ENCODE peak calls at places on chromosomes 7 and 10, in six cellular contexts. P is colonic mucosa, U is WTC11, F is GM23338, E is GM20000, B is neural crest cell. D is an unnamed sample.

GRCh38 chr10:90732581-90732980 is 125.3 kb downstream of the HTR7 start:
- DNase-seq in P (no peak), U (no peak), F (no peak), E (no peak), B (no peak), D (no peak)

GRCh38 chr10:102384606-102385429 is 10.7 kb upstream of the NFKB2 start:
- DNase-seq in P (no peak), U (no peak), F (no peak), E (no peak), B (no peak), D (no peak)

GRCh38 chr10:124992462-124993344 is 50.8 kb downstream of the ZRANB1 start:
- DNase-seq in P (peak; percentile 77), U (peak; percentile 67), F (peak; percentile 83), E (peak; percentile 25), B (peak; percentile 68), D (peak; percentile 77)

GRCh38 chr7:409344-410281 is 110.0 kb downstream of the PDGFA start:
- DNase-seq in P (no peak), U (peak; percentile 9), F (no peak), E (no peak), B (no peak), D (no peak)

GRCh38 chr10:110637558-110638053 is 6.5 kb upstream of the RBM20 start:
- DNase-seq in P (no peak), U (no peak), F (peak; percentile 56), E (no peak), B (no peak), D (no peak)

GRCh38 chr7:92691578-92691977 is 101.4 kb upstream of the FAM133B start:
- DNase-seq in P (peak; percentile 42), U (no peak), F (peak; percentile 83), E (peak; percentile 40), B (no peak), D (peak; percentile 83)

GRCh38 chr10:78250313-78251040 is 216.8 kb downstream of the RPS24 start:
- DNase-seq in P (no peak), U (no peak), F (no peak), E (no peak), B (no peak), D (no peak)

GRCh38 chr10:12435348-12435747 is 86.0 kb downstream of the CAMK1D start:
- DNase-seq in P (no peak), U (no peak), F (no peak), E (no peak), B (no peak), D (no peak)

GRCh38 chr10:124650820-124651401 is 93.3 kb downstream of the FAM53B start:
- DNase-seq in P (no peak), U (no peak), F (peak; percentile 47), E (peak; percentile 65), B (no peak), D (no peak)

GRCh38 chr7:816751-817671 is 15.3 kb upstream of the SUN1 start:
- DNase-seq in P (peak; percentile 57), U (peak; percentile 43), F (peak; percentile 49), E (peak; percentile 56), B (no peak), D (no peak)

GRCh38 chr10:114223066-114223465 is 16.0 kb upstream of the VWA2 start:
- DNase-seq in P (no peak), U (no peak), F (no peak), E (no peak), B (no peak), D (no peak)

GRCh38 chr10:34384363-34384762 is 430.7 kb downstream of the PARD3 start:
- DNase-seq in P (no peak), U (no peak), F (no peak), E (no peak), B (no peak), D (no peak)

GRCh38 chr7:26398436-26399308 is 107.0 kb downstream of the SNX10 start:
- DNase-seq in P (peak; percentile 67), U (peak; percentile 56), F (peak; percentile 83), E (peak; percentile 92), B (peak; percentile 61), D (peak; percentile 21)

GRCh38 chr10:96325719-96326373 is 21.6 kb downstream of the DNTT start:
- DNase-seq in P (no peak), U (no peak), F (no peak), E (peak; percentile 67), B (no peak), D (no peak)

GRCh38 chr7:117259626-117260025 is 63.2 kb downstream of the WNT2 start:
- DNase-seq in P (no peak), U (no peak), F (no peak), E (no peak), B (no peak), D (no peak)

GRCh38 chr7:56106108-56107073 is at the start of gene CHCHD2:
- DNase-seq in P (peak; percentile 97), U (no peak), F (no peak), E (peak; percentile 95), B (peak; percentile 74), D (peak; percentile 99)

GRCh38 chr7:94040254-94040653 is 36.1 kb upstream of the BET1 start:
- DNase-seq in P (no peak), U (no peak), F (no peak), E (no peak), B (no peak), D (no peak)

DNA sequence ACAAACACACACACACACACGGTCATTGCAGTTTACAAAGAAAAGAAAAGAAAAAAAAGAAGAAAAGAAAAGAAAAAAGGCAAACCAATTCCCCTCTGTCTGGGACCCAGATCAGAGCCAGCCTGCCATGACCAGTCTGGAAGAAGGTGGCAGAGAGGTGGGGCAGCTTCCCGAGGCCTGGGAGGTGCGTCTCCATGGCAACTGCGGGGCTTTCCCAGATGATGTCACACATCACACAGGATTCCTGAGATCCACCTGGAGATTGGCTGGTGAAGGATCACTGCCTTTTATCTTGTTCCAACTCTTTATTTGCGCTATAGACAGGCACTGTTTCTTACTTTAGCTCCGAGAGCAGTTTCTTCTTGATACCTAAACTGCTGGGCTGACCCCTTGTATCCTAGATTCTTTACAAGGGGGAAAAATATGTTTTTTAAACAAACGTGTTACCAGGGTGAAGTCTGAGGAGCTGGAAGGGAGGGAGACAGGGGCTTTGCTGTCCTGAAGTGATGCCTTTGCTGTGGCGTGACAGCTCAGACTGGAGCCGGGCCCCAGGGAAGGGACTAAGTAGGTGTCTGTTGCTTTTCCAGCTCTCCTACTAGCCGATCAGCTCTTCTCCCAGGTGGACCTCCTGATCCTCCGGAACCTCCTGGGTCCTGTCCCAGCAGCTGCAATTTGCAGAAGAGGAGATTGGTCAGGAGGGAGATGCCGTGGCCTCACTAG is 298.5 kb downstream of the KLF6 start:
- DNase-seq in P (peak; percentile 93), U (peak; percentile 83), F (peak; percentile 93), E (no peak), B (no peak), D (no peak)
- TF ChIP-seq CTCF in P (no peak), U (no peak), F (no peak), E (no peak), B (no peak), D (no peak)

GRCh38 chr10:130689743-130690626 is 553.8 kb downstream of the GLRX3 start:
- DNase-seq in P (no peak), U (no peak), F (no peak), E (no peak), B (no peak), D (no peak)

GRCh38 chr10:130691787-130692186 is 555.6 kb downstream of the GLRX3 start:
- DNase-seq in P (no peak), U (no peak), F (no peak), E (no peak), B (no peak), D (no peak)

GRCh38 chr10:130687566-130687965 is 551.4 kb downstream of the GLRX3 start:
- DNase-seq in P (no peak), U (no peak), F (no peak), E (no peak), B (no peak), D (no peak)

DNA sequence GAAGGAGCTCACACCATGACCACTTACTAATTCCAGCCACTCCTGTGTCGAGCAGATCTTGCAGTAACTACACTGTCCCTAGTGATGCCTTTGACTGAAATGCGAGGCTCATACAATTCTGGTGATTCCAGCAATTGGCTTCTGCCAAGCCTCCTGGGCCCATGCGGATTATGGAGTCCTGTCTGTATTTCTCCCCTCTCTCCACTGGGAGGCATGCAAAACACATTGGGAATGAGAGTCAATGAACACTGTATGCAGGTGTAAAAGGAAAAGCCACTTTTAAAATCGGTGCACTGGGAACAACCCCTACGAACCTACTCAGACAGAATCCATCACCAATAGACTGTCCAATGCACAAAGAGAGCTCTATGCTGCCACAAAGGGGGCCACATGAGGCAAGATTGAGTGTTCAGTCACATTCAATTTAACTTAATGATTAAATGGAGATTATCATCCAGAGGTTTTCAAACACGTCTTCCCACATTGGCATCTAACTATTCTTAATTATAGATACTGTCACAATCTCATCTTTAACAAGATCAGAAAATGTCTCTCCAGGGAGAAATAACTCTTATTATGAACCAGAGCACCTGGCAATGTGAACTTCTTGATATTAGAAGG is 550.6 kb downstream of the GLRX3 start:
- DNase-seq in P (no peak), U (no peak), F (peak; percentile 36), E (no peak), B (peak; percentile 27), D (peak; percentile 75)
- TF ChIP-seq CTCF in P (no peak), U (no peak), F (peak; percentile 47), E (no peak), B (peak; percentile 76), D (peak; percentile 70)

GRCh38 chr10:70510453-70510852 is 31.9 kb downstream of the PALD1 start:
- DNase-seq in P (no peak), U (no peak), F (no peak), E (no peak), B (no peak), D (no peak)

GRCh38 chr10:70510904-70511303 is 32.3 kb downstream of the PALD1 start:
- DNase-seq in P (no peak), U (no peak), F (no peak), E (no peak), B (no peak), D (no peak)

GRCh38 chr10:70509376-70509775 is 30.8 kb downstream of the PALD1 start:
- DNase-seq in P (no peak), U (no peak), F (no peak), E (no peak), B (no peak), D (no peak)

GRCh38 chr10:70505908-70506307 is 27.3 kb downstream of the PALD1 start:
- DNase-seq in P (no peak), U (no peak), F (no peak), E (no peak), B (no peak), D (no peak)

GRCh38 chr10:70508912-70509366 is 30.4 kb downstream of the PALD1 start:
- DNase-seq in P (peak; percentile 33), U (peak; percentile 26), F (peak; percentile 36), E (peak; percentile 38), B (no peak), D (no peak)
- TF ChIP-seq CTCF in P (no peak), U (no peak), F (no peak), E (no peak), B (no peak), D (no peak)

GRCh38 chr10:69663548-69663947 is 33.5 kb downstream of the FAM241B start:
- DNase-seq in P (no peak), U (peak; percentile 63), F (peak; percentile 80), E (no peak), B (no peak), D (no peak)

GRCh38 chr10:69666756-69667155 is 36.7 kb downstream of the FAM241B start:
- DNase-seq in P (no peak), U (no peak), F (no peak), E (no peak), B (no peak), D (no peak)

GRCh38 chr10:69665457-69666320 is 35.6 kb downstream of the FAM241B start:
- DNase-seq in P (no peak), U (no peak), F (no peak), E (no peak), B (no peak), D (no peak)

GRCh38 chr10:69669408-69669807 is 39.4 kb downstream of the FAM241B start:
- DNase-seq in P (no peak), U (no peak), F (no peak), E (no peak), B (no peak), D (no peak)

GRCh38 chr10:69668722-69669121 is 38.7 kb downstream of the FAM241B start:
- DNase-seq in P (no peak), U (no peak), F (no peak), E (no peak), B (no peak), D (peak; percentile 17)
- TF ChIP-seq CTCF in P (no peak), U (no peak), F (no peak), E (no peak), B (no peak), D (no peak)

D was measured in A673.